ENCODE peak calls at places on chromosomes 11 and 22, in five cellular contexts. One of them, this sample, is unnamed.

GRCh38 chr11:9231848-9232177 is 33.3 kb downstream of the DENND5A start:
- DNase-seq in GM23338: peak
- DNase-seq in H1: no peak
- DNase-seq in K562: no peak
- DNase-seq in GM12878: no peak
- DNase-seq in this sample: no peak

GRCh38 chr11:63623513-63624140 is 9.4 kb upstream of the PLAAT3 start:
- DNase-seq in GM12878: no peak
- DNase-seq in GM23338: no peak
- DNase-seq in H1: no peak
- DNase-seq in K562: no peak
- DNase-seq in this sample: no peak

GRCh38 chr11:12631651-12632050 is 42.6 kb upstream of the TEAD1 start:
- DNase-seq in GM23338: no peak
- DNase-seq in H1: no peak
- DNase-seq in K562: no peak
- DNase-seq in GM12878: no peak
- DNase-seq in this sample: no peak

GRCh38 chr22:45997077-45997774 is 20.3 kb upstream of the WNT7B start:
- DNase-seq in H1: no peak
- DNase-seq in K562: no peak
- DNase-seq in GM23338: peak
- DNase-seq in GM12878: no peak
- DNase-seq in this sample: no peak

GRCh38 chr11:73287400-73288101 is 15.4 kb downstream of the P2RY6 start:
- DNase-seq in H1: no peak
- DNase-seq in K562: peak
- DNase-seq in GM12878: no peak
- DNase-seq in GM23338: no peak
- DNase-seq in this sample: no peak

GRCh38 chr11:110077866-110078325 is 15.3 kb upstream of the ZC3H12C start:
- DNase-seq in GM23338: peak
- DNase-seq in H1: no peak
- DNase-seq in GM12878: peak
- DNase-seq in K562: peak
- DNase-seq in this sample: no peak

GRCh38 chr22:46038174-46038487 is 61.2 kb upstream of the WNT7B start:
- DNase-seq in K562: no peak
- DNase-seq in GM23338: no peak
- DNase-seq in H1: no peak
- DNase-seq in GM12878: no peak
- DNase-seq in this sample: no peak

GRCh38 chr11:72425053-72425980 is 9.0 kb downstream of the CLPB start:
- DNase-seq in GM23338: no peak
- DNase-seq in H1: no peak
- DNase-seq in K562: no peak
- DNase-seq in GM12878: no peak
- DNase-seq in this sample: no peak

GRCh38 chr11:130179396-130180306 is 20.1 kb downstream of the ST14 start:
- DNase-seq in GM12878: no peak
- DNase-seq in GM23338: no peak
- DNase-seq in K562: no peak
- DNase-seq in H1: no peak
- DNase-seq in this sample: no peak

GRCh38 chr22:47837703-47838102 is 1075.3 kb downstream of the TBC1D22A start:
- DNase-seq in K562: peak
- DNase-seq in GM12878: no peak
- DNase-seq in GM23338: peak
- DNase-seq in H1: peak
- DNase-seq in this sample: peak

GRCh38 chr11:67674442-67674871 is at the start of gene ALDH3B2:
- DNase-seq in H1: no peak
- DNase-seq in K562: no peak
- DNase-seq in GM12878: no peak
- DNase-seq in GM23338: no peak
- DNase-seq in this sample: no peak

GRCh38 chr11:97772696-97773095 is 1248.1 kb upstream of the CNTN5 start:
- DNase-seq in K562: no peak
- DNase-seq in GM12878: no peak
- DNase-seq in H1: no peak
- DNase-seq in GM23338: no peak
- DNase-seq in this sample: no peak

GRCh38 chr11:113082501-113082900 is 121.3 kb downstream of the NCAM1 start:
- DNase-seq in H1: no peak
- DNase-seq in GM23338: no peak
- DNase-seq in GM12878: no peak
- DNase-seq in K562: no peak
- DNase-seq in this sample: no peak

GRCh38 chr11:128394436-128395089 is 192.8 kb downstream of the ETS1 start:
- DNase-seq in K562: no peak
- DNase-seq in H1: no peak
- DNase-seq in GM12878: no peak
- DNase-seq in GM23338: no peak
- DNase-seq in this sample: no peak

GRCh38 chr11:134949121-134949591 is 537.1 kb upstream of the B3GAT1 start:
- DNase-seq in H1: no peak
- DNase-seq in K562: no peak
- DNase-seq in GM23338: no peak
- DNase-seq in GM12878: no peak
- DNase-seq in this sample: no peak

GRCh38 chr11:73734996-73735395 is 25.9 kb downstream of the RAB6A start:
- DNase-seq in GM12878: no peak
- DNase-seq in H1: no peak
- DNase-seq in K562: no peak
- DNase-seq in GM23338: no peak
- DNase-seq in this sample: no peak

GRCh38 chr11:76313913-76314740 is 66.8 kb downstream of the THAP12 start:
- DNase-seq in GM23338: peak
- DNase-seq in H1: peak
- DNase-seq in GM12878: no peak
- DNase-seq in K562: no peak
- DNase-seq in this sample: peak

GRCh38 chr11:32154275-32154674 is 63.4 kb downstream of the RCN1 start:
- DNase-seq in K562: peak
- DNase-seq in GM12878: peak
- DNase-seq in H1: no peak
- DNase-seq in GM23338: peak
- DNase-seq in this sample: no peak

GRCh38 chr11:113296447-113297205 is 17.8 kb upstream of the TTC12 start:
- DNase-seq in K562: no peak
- DNase-seq in GM12878: no peak
- DNase-seq in H1: no peak
- DNase-seq in GM23338: peak
- DNase-seq in this sample: no peak

GRCh38 chr11:66619080-66619554 is 2.7 kb downstream of the RBM14 start:
- DNase-seq in K562: no peak
- DNase-seq in H1: no peak
- DNase-seq in GM23338: no peak
- DNase-seq in GM12878: no peak
- DNase-seq in this sample: no peak
- TF ChIP-seq CREB1 in K562: no peak
- TF ChIP-seq CREB1 in H1: no peak
- TF ChIP-seq CREB1 in GM23338: no peak
- TF ChIP-seq CREB1 in GM12878: no peak
- TF ChIP-seq CREB1 in this sample: no peak

DNA sequence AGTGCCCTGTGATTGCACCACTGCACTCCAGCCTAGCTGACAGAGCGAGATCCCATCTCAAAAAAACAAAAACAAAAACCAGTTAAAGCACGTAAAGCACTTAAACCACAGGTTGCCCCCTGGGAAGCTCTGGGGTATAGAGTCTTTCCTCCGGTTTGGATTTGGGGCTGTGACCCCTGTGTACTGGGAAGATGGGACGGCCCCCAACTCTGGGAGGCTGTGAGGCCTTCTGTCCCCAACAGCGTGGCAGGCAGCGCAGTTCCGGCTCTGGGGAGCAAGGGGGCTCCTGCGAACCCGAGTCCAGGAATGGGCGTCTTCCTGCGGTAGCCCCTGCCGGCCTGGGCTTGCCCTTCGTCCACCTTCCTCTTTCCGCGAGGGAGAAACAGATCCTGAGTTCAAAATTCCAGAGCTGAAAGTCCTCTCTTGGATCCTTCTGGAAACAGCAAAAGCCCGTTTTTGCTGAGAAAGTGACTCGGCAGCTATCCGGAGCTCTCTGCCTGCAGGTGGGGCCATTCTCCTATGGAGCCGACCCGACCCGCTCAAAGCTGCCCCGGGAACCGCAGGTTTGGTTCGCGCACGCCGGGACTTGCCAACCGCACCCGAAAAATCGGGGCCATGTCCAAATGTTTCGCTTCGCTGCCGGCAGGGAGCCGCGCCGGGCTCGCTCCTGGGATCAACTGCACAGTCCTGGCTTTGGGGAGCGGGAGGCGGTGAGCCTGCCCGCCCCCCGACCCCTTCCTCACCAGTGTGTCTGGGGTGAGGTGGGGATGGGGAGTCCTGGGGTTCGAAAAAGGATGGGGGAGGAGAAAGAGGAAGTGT is 36.3 kb upstream of the POLA2 start:
- DNase-seq in GM23338: peak
- DNase-seq in H1: no peak
- DNase-seq in GM12878: no peak
- DNase-seq in K562: peak
- DNase-seq in this sample: peak
- TF ChIP-seq CREB1 in GM23338: no peak
- TF ChIP-seq CREB1 in H1: no peak
- TF ChIP-seq CREB1 in GM12878: no peak
- TF ChIP-seq CREB1 in K562: no peak
- TF ChIP-seq CREB1 in this sample: no peak

DNA sequence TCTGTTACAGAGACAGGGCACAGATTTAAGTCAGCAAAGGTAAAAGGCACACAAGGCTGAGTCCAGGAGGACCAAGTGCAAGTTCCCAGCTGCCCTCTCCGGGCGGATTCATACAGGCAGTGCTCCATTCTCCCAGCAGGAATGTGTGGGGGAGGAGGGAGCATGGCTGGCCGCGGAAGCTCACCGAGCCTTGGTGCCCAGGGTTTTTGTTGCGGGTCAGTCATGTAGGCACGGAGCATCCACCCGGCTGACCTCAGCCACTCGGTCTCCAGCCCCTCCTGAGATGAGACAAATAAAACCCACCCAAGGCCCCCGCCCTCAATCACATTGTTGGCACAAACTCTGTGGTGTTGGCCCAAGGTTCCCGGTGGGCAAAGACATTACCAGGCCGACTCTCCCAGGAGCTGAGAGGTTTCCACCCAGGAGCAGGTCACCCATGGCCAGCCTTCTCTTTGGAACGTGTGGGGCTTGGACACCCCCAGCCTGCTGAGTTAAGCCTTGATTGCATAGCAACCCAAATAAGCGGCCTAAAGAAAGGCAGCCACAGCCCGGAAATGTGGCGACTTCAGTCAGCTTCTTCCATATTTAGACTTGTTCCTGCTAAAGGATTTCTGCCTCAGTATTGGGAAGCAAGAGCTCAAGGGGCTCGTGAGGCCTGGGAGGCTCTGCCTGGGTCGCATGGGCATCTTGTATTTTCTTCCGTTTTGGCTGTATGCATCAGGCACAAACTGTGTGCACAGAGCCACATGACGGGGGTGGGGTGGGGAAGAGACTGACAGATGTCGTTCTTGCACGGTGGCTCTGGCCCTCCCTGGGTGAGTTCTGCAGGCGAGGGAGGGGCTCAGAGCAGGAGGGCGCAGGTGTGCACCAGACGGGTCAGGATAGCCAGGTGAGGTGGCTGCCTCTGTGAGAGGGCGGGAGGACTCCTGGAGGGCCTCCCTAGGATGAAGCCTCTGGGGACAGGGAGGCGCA is 63.0 kb downstream of the ARHGAP8 start:
- DNase-seq in GM23338: no peak
- DNase-seq in K562: no peak
- DNase-seq in H1: no peak
- DNase-seq in GM12878: no peak
- DNase-seq in this sample: no peak
- TF ChIP-seq CREB1 in GM23338: no peak
- TF ChIP-seq CREB1 in K562: no peak
- TF ChIP-seq CREB1 in H1: no peak
- TF ChIP-seq CREB1 in GM12878: no peak
- TF ChIP-seq CREB1 in this sample: no peak

DNA sequence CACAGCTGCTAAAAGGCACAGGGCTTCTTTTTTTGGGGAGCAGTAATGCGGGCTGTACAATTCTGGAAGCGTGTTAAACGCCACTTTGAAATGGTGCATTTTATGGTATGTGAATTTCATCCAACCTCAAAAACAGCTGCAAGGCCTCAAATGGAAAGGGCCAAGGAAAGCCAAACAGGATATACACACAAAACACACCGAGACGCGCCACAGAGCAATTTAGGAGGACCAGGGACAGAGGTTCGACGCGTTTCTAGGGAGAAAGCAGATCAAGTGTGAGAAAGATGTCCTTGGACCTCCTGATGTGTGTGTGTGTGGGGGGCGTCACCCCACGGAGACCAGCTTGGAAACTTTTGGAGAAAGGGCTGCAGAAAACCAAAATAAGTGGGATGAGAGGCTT is 31.1 kb downstream of the TSPAN4 start:
- DNase-seq in GM12878: no peak
- DNase-seq in GM23338: no peak
- DNase-seq in H1: no peak
- DNase-seq in K562: no peak
- DNase-seq in this sample: no peak
- TF ChIP-seq CREB1 in GM12878: no peak
- TF ChIP-seq CREB1 in GM23338: no peak
- TF ChIP-seq CREB1 in H1: no peak
- TF ChIP-seq CREB1 in K562: no peak
- TF ChIP-seq CREB1 in this sample: no peak

GRCh38 chr11:19903620-19904069 is 191.0 kb downstream of the NAV2 start:
- DNase-seq in GM12878: peak
- DNase-seq in H1: peak
- DNase-seq in GM23338: peak
- DNase-seq in K562: peak
- DNase-seq in this sample: peak
- TF ChIP-seq CREB1 in GM12878: no peak
- TF ChIP-seq CREB1 in H1: no peak
- TF ChIP-seq CREB1 in GM23338: no peak
- TF ChIP-seq CREB1 in K562: no peak
- TF ChIP-seq CREB1 in this sample: no peak

GRCh38 chr11:65213322-65214211 is 31.8 kb downstream of the CAPN1 start:
- DNase-seq in GM12878: no peak
- DNase-seq in H1: peak
- DNase-seq in K562: peak
- DNase-seq in GM23338: peak
- DNase-seq in this sample: peak
- TF ChIP-seq CREB1 in GM12878: no peak
- TF ChIP-seq CREB1 in H1: peak
- TF ChIP-seq CREB1 in K562: no peak
- TF ChIP-seq CREB1 in GM23338: no peak
- TF ChIP-seq CREB1 in this sample: no peak